ENCODE peak calls at places on chromosomes 11 and 22, in eight cellular contexts. F, Y, N, H, L, V, S and Z are unnamed samples.

GRCh38 chr22:48824673-48825651 is 1002.7 kb downstream of the BRD1 start:
- DNase-seq in N (no peak), L (no peak), H (no peak), S (no peak), V (no peak), F (no peak), Y (no peak), Z (no peak)

GRCh38 chr11:95231881-95232605 is 1.0 kb upstream of the SESN3 start:
- DNase-seq in F (no peak), N (peak), V (peak), L (peak), Y (no peak), S (peak), H (peak), Z (no peak)

GRCh38 chr22:40462195-40462988 is 92.0 kb downstream of the SGSM3 start:
- DNase-seq in F (peak), H (no peak), V (no peak), S (no peak), N (no peak), Y (no peak), L (no peak), Z (peak)

GRCh38 chr11:58061813-58062212 is 31.1 kb downstream of the OR6Q1 start:
- DNase-seq in F (no peak), L (no peak), V (no peak), Y (peak), S (no peak), H (no peak), N (peak), Z (no peak)

GRCh38 chr11:118889796-118890195 is 6.1 kb downstream of the CXCR5 start:
- DNase-seq in H (peak), L (no peak), V (no peak), Y (no peak), S (peak), N (peak), F (no peak), Z (no peak)

GRCh38 chr11:76806131-76806530 is 23.0 kb downstream of the TSKU start:
- DNase-seq in V (no peak), S (no peak), L (no peak), Y (no peak), F (no peak), N (no peak), H (no peak), Z (no peak)

GRCh38 chr11:78230161-78230877 is 41.6 kb downstream of the USP35 start:
- DNase-seq in L (no peak), Y (no peak), V (no peak), F (no peak), N (no peak), S (no peak), H (no peak), Z (no peak)

GRCh38 chr11:113091578-113091844 is 130.3 kb downstream of the NCAM1 start:
- DNase-seq in S (no peak), F (no peak), V (no peak), Y (no peak), L (no peak), H (no peak), N (no peak), Z (no peak)

GRCh38 chr11:108620958-108621772 is 27.6 kb upstream of the EXPH5 start:
- DNase-seq in L (no peak), V (no peak), F (no peak), N (no peak), H (no peak), S (no peak), Y (peak), Z (no peak)

GRCh38 chr11:2885017-2885675 is 429 bp downstream of the CDKN1C start:
- DNase-seq in Y (no peak), N (peak), H (peak), F (peak), V (no peak), L (no peak), S (peak), Z (no peak)

GRCh38 chr11:4093519-4094347 is 866 bp upstream of the RRM1 start:
- DNase-seq in H (no peak), V (no peak), S (peak), L (no peak), N (no peak), F (no peak), Y (no peak), Z (no peak)

GRCh38 chr11:115645631-115646271 is 141.5 kb upstream of the CADM1 start:
- DNase-seq in F (no peak), S (peak), N (no peak), V (no peak), H (no peak), Y (no peak), L (peak), Z (no peak)

GRCh38 chr22:20117656-20118571 is 888 bp upstream of the TRMT2A start:
- DNase-seq in F (no peak), L (no peak), H (peak), V (peak), Y (no peak), S (peak), N (peak), Z (no peak)

GRCh38 chr11:363948-364761 is 5.1 kb upstream of the B4GALNT4 start:
- DNase-seq in H (no peak), S (no peak), L (no peak), V (peak), N (peak), Y (peak), F (no peak), Z (no peak)

GRCh38 chr11:30326114-30326783 is 3.3 kb downstream of the ARL14EP start:
- DNase-seq in L (no peak), F (peak), S (no peak), Y (no peak), V (no peak), N (peak), H (peak), Z (no peak)

GRCh38 chr11:30653606-30654005 is 67.5 kb upstream of the MPPED2 start:
- DNase-seq in L (no peak), N (no peak), V (no peak), S (no peak), F (no peak), H (no peak), Y (no peak), Z (no peak)

GRCh38 chr11:36513965-36514364 is 3.9 kb upstream of the TRAF6 start:
- DNase-seq in V (no peak), S (no peak), N (no peak), F (no peak), L (no peak), H (no peak), Y (no peak), Z (no peak)

GRCh38 chr11:130772266-130773227 is 143.7 kb downstream of the SNX19 start:
- DNase-seq in S (peak), H (peak), V (no peak), N (peak), Y (peak), F (no peak), L (no peak), Z (no peak)

GRCh38 chr11:94787798-94788197 is 19.6 kb downstream of the AMOTL1 start:
- DNase-seq in Y (no peak), H (no peak), F (no peak), S (peak), L (no peak), N (no peak), V (no peak), Z (no peak)

GRCh38 chr11:125980421-125980820 is 34.6 kb downstream of the VSIG10L2 start:
- DNase-seq in Y (no peak), V (no peak), L (no peak), S (no peak), N (no peak), F (no peak), H (no peak), Z (no peak)

GRCh38 chr11:3357302-3357701 is 21.6 kb downstream of the ZNF195 start:
- DNase-seq in L (no peak), V (no peak), F (no peak), Y (no peak), S (no peak), N (no peak), H (no peak), Z (no peak)

GRCh38 chr11:60923326-60923725 is 934 bp upstream of the TMEM132A start:
- DNase-seq in Y (no peak), L (no peak), S (no peak), V (no peak), N (no peak), F (no peak), H (no peak), Z (no peak)

GRCh38 chr22:27573280-27573711 is 228.3 kb downstream of the MN1 start:
- DNase-seq in V (no peak), H (no peak), Y (no peak), F (no peak), S (no peak), N (no peak), L (no peak), Z (no peak)

GRCh38 chr11:2294340-2295290 is 7.1 kb downstream of the C11orf21 start:
- DNase-seq in S (no peak), F (no peak), Y (no peak), L (no peak), N (no peak), V (no peak), H (no peak), Z (no peak)

GRCh38 chr22:41709341-41709740 is 10.0 kb downstream of the MEI1 start:
- DNase-seq in S (no peak), V (no peak), Y (no peak), H (no peak), F (no peak), L (no peak), N (no peak), Z (no peak)

GRCh38 chr11:44941286-44942021 is 9.2 kb downstream of the TP53I11 start:
- DNase-seq in F (no peak), V (no peak), S (no peak), Y (no peak), L (no peak), N (no peak), H (no peak), Z (no peak)

GRCh38 chr22:22748297-22748743 is 103.9 kb downstream of the GGTLC2 start:
- DNase-seq in L (no peak), S (peak), F (peak), N (peak), V (peak), Y (no peak), H (peak), Z (no peak)